ENCODE peak calls at places on chromosomes 6 and 20, in six cellular contexts. D is sigmoid colon, G is cardiac muscle cell, W is PC-3, Q is neuronal stem cell, E is fibroblast of lung. J is an unnamed sample.

GRCh38 chr20:8953300-8953699 is 115.6 kb upstream of the PLCB4 start:
- DNase-seq in E (no peak), D (no peak), G (no peak), W (no peak), Q (no peak), J (no peak)

GRCh38 chr6:29502181-29502580 is 14.4 kb upstream of the MAS1L start:
- DNase-seq in Q (no peak), E (no peak), D (no peak), W (no peak), G (no peak), J (no peak)

GRCh38 chr20:20806121-20806820 is 93.8 kb upstream of the RALGAPA2 start:
- DNase-seq in W (no peak), E (no peak), Q (no peak), D (no peak), G (no peak), J (no peak)

GRCh38 chr20:32527447-32528055 is 57.6 kb downstream of the NOL4L start:
- DNase-seq in G (no peak), D (no peak), W (no peak), E (no peak), Q (no peak), J (no peak)

GRCh38 chr6:86357877-86358276 is 579.5 kb upstream of the HTR1E start:
- DNase-seq in D (no peak), G (no peak), W (no peak), Q (peak; percentile 17), E (no peak), J (no peak)

GRCh38 chr20:60255426-60255825 is 297.2 kb downstream of the CDH26 start:
- DNase-seq in E (no peak), Q (no peak), W (no peak), G (no peak), D (no peak), J (no peak)

GRCh38 chr20:53195882-53196610 is 223.9 kb downstream of the TSHZ2 start:
- DNase-seq in G (no peak), Q (no peak), E (no peak), D (no peak), W (no peak), J (no peak)

GRCh38 chr6:168699631-168700315 is 258.8 kb downstream of the SMOC2 start:
- DNase-seq in D (peak; percentile 86), Q (no peak), E (no peak), G (no peak), W (no peak), J (no peak)

GRCh38 chr6:104527761-104528415 is 331.8 kb downstream of the HACE1 start:
- DNase-seq in G (peak; percentile 72), E (peak; percentile 30), Q (no peak), D (peak; percentile 65), W (peak; percentile 57), J (peak; percentile 66)

GRCh38 chr6:111480988-111481830 is 1.8 kb downstream of the REV3L start:
- DNase-seq in Q (no peak), E (peak; percentile 42), D (no peak), G (no peak), W (no peak), J (no peak)

DNA sequence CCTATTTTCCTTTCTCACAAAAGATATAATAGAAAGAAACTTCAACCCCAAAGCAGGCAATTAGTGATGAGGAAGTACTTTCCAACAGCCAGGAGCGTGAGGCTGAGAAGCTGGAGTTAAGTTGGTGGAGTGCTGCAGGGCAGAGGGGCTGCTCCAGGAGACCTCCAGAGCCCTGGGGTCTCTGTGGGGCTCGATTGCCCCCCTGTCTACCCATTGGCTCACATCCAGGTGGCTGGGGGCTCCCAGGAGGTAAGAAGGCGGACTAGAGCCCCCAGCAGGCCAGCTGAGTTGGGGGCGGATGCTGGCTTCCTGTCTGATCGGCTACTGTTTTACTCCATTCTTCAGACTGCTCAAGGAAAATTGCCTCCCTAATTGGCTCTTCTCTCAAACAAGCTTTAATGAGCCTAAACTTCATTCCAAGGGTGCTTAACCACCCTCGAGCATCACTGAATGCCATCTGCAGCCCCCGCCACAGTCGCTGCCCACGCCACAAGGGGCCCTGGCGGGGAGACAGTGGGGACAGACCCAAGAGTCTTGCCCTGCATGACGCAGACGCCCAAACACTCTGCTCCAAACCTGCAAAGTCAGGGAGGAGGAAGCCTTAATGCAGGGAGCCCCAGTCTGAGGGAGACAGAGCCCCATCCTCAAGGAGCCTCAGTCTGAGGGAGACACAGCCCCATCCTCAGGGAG is 78.6 kb downstream of the MDGA1 start:
- DNase-seq in Q (peak; percentile 24), E (no peak), W (no peak), D (peak; percentile 48), G (no peak), J (no peak)
- H3K4me1 ChIP-seq in Q (peaks cover 24% of the 10 kb centered on the region), E (no peaks in the 10 kb centered on the region), W (peaks cover 6% of the 10 kb centered on the region), D (no peaks in the 10 kb centered on the region), G (no peaks in the 10 kb centered on the region), J (no peaks in the 10 kb centered on the region)

GRCh38 chr20:45913105-45913504 is 1.1 kb upstream of the PLTP start:
- DNase-seq in E (no peak), W (no peak), D (no peak), G (no peak), Q (no peak), J (no peak)

GRCh38 chr20:45909817-45910669 is 1.9 kb downstream of the PLTP start:
- DNase-seq in E (no peak), G (no peak), D (no peak), W (no peak), Q (no peak), J (no peak)

GRCh38 chr20:45910670-45911485 is 1.1 kb downstream of the PLTP start:
- DNase-seq in D (peak; percentile 100), Q (peak; percentile 99), W (peak; percentile 99), E (peak; percentile 100), G (peak; percentile 100), J (peak; percentile 97)

GRCh38 chr20:45911486-45912343 is at the start of gene PLTP:
- DNase-seq in G (peak; percentile 86), Q (peak; percentile 78), D (peak; percentile 92), W (peak; percentile 38), E (peak; percentile 81), J (no peak)

DNA sequence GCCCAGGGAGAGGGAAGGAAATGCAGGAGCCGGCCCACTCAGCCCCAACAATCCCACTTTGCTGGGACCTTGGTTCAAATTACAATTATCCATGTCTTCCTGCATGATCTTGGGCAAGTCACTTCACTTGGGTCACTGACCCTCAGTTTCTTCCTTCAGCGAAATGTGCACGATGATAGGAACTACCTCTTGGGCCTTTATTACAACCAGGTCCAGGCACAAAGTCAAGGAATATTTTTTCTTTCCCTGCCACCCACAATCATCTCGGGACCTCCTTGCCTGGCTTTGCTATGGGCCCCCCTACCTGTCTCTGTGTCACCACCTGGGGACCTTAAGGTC is 358 bp upstream of the PLTP start:
- DNase-seq in D (no peak), Q (no peak), G (no peak), E (no peak), W (no peak), J (no peak)
- H3K4me3 ChIP-seq in D (peak overlapping the region; percentile 58), Q (peak overlapping the region; percentile 54), G (peak overlapping the region; percentile 40), E (no peak overlapping the region), W (peak overlapping the region; percentile 65), J (no peak overlapping the region)

DNA sequence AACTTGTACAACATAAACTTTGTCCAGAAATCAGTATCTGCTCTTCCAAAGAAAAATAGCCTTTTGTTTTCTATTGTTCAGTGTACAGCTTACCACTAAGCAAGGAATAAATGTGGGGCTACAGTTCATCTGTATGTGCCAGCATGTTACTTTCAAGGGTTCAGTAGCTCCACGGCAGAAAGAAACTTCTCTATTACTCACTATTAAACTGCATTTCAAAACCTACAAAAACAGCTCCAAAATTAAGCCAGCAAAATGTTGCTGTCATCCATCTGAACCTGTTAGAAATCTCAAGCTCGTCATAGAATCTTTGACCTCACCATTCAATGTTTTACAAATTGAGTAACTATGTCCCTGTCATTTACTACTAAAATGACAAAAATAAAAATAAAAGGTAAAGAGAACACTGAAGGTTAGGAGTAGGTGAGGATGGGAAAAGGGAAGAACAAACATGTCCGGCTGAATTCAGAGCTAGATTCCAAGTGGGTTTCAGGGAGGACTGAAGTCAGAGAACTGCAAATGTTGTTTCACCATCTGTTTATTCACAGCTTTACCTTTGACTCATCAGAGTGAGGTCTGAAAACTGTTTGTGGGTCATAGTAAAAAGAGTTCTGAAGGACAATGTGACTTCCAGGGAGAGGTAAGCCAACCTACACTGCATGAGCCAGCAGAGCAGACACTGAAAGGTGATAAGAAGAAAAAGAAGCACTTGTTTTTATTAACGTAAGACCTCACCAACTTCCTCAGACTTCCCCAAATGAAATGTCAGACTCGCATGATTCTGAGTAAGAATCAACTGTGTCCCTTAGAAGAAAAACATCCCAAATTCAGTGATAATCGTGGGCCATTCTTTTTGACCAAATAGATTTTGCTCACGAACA is 62.0 kb downstream of the ATXN1 start:
- DNase-seq in Q (no peak), E (no peak), D (no peak), G (peak; percentile 26), W (peak; percentile 53), J (no peak)
- H3K4me1 ChIP-seq in Q (peaks cover 11% of the 10 kb centered on the region), E (peaks cover 2% of the 10 kb centered on the region), D (peaks cover 56% of the 10 kb centered on the region), G (peaks cover 25% of the 10 kb centered on the region), W (peaks cover 23% of the 10 kb centered on the region), J (peaks cover 4% of the 10 kb centered on the region)

GRCh38 chr6:39310542-39310941 is 3.7 kb downstream of the KCNK17 start:
- DNase-seq in Q (no peak), E (no peak), D (no peak), W (no peak), G (no peak), J (no peak)
- H3K4me3 ChIP-seq in Q (no peak overlapping the region), E (no peak overlapping the region), D (no peak overlapping the region), W (no peak overlapping the region), G (no peak overlapping the region), J (no peak overlapping the region)

GRCh38 chr20:532530-532929 is 11.1 kb downstream of the CSNK2A1 start:
- DNase-seq in D (no peak), E (no peak), G (no peak), Q (no peak), W (no peak), J (no peak)
- H3K4me1 ChIP-seq in D (peaks cover 26% of the 10 kb centered on the region), E (peaks cover 2% of the 10 kb centered on the region), G (peaks cover 16% of the 10 kb centered on the region), Q (no peaks in the 10 kb centered on the region), W (peaks cover 31% of the 10 kb centered on the region), J (no peaks in the 10 kb centered on the region)

GRCh38 chr6:26122005-26122388 is 34.8 kb downstream of the HFE start:
- DNase-seq in W (no peak), E (no peak), G (no peak), Q (no peak), D (no peak), J (no peak)
- H3K4me3 ChIP-seq in W (peak overlapping the region; percentile 96), E (no peak overlapping the region), G (no peak overlapping the region), Q (peak overlapping the region; percentile 91), D (no peak overlapping the region), J (no peak overlapping the region)

J was measured in trophoblast cell.